ENCODE peak calls at places on chromosomes 6 and 20, in eight cellular contexts. W is esophagus squamous epithelium; Y is CD4-positive, alpha-beta memory T cell; Q is CD8-positive, alpha-beta memory T cell; H is mesendoderm; K is CD8-positive, alpha-beta T cell; V is SK-N-SH; R is GM23338. F is an unnamed sample.

GRCh38 chr6:44667668-44668390 is 280.3 kb downstream of the CDC5L start:
- DNase-seq in W (no peak), Y (no peak), Q (no peak), H (peak; percentile 87), K (peak; percentile 18), V (no peak), R (peak; percentile 71), F (peak; percentile 71)

GRCh38 chr6:34360556-34360955 is 31.9 kb downstream of the NUDT3 start:
- DNase-seq in W (no peak), Y (no peak), Q (no peak), H (no peak), K (no peak), V (no peak), R (no peak), F (no peak)

GRCh38 chr6:12420626-12421025 is 130.5 kb downstream of the EDN1 start:
- DNase-seq in W (no peak), Y (no peak), Q (no peak), H (no peak), K (no peak), V (no peak), R (no peak), F (no peak)

GRCh38 chr6:125947581-125947980 is 9.0 kb upstream of the HINT3 start:
- DNase-seq in W (no peak), Y (no peak), Q (no peak), H (no peak), K (no peak), V (no peak), R (no peak), F (no peak)

GRCh38 chr6:70616728-70617260 is 50.1 kb downstream of the SDHAF4 start:
- DNase-seq in W (no peak), Y (no peak), Q (no peak), H (no peak), K (no peak), V (no peak), R (no peak), F (no peak)

GRCh38 chr20:21208999-21209398 is 83.1 kb downstream of the KIZ start:
- DNase-seq in W (no peak), Y (no peak), Q (no peak), H (no peak), K (no peak), V (peak; percentile 51), R (no peak), F (no peak)

GRCh38 chr6:116954938-116955337 is 77.9 kb downstream of the RFX6 start:
- DNase-seq in W (no peak), Y (no peak), Q (no peak), H (no peak), K (no peak), V (no peak), R (no peak), F (no peak)

GRCh38 chr20:44728835-44729342 is 13.7 kb downstream of the CCN5 start:
- DNase-seq in W (no peak), Y (no peak), Q (no peak), H (peak; percentile 78), K (no peak), V (peak; percentile 88), R (peak; percentile 70), F (peak; percentile 86)

GRCh38 chr6:119241540-119242309 is 107.8 kb downstream of the MAN1A1 start:
- DNase-seq in W (no peak), Y (no peak), Q (no peak), H (no peak), K (no peak), V (no peak), R (no peak), F (no peak)

GRCh38 chr20:59318201-59318790 is 17.9 kb downstream of the EDN3 start:
- DNase-seq in W (no peak), Y (no peak), Q (no peak), H (no peak), K (no peak), V (peak; percentile 56), R (no peak), F (no peak)

GRCh38 chr20:9330151-9330550 is 184.2 kb upstream of the LAMP5 start:
- DNase-seq in W (no peak), Y (no peak), Q (no peak), H (peak; percentile 32), K (no peak), V (no peak), R (no peak), F (no peak)

GRCh38 chr6:3415490-3415889 is 41.4 kb downstream of the SLC22A23 start:
- DNase-seq in W (no peak), Y (no peak), Q (no peak), H (no peak), K (no peak), V (no peak), R (no peak), F (no peak)

GRCh38 chr6:701696-702479 is 8.9 kb upstream of the EXOC2 start:
- DNase-seq in W (no peak), Y (no peak), Q (no peak), H (peak; percentile 53), K (no peak), V (peak; percentile 48), R (peak; percentile 54), F (peak; percentile 63)

GRCh38 chr6:44650947-44651346 is 263.4 kb downstream of the CDC5L start:
- DNase-seq in W (no peak), Y (no peak), Q (no peak), H (peak; percentile 81), K (no peak), V (no peak), R (no peak), F (no peak)

GRCh38 chr6:53616450-53617357 is 48.9 kb downstream of the KLHL31 start:
- DNase-seq in W (no peak), Y (no peak), Q (no peak), H (peak; percentile 23), K (no peak), V (no peak), R (no peak), F (no peak)

GRCh38 chr6:56516003-56516402 is 126.7 kb downstream of the DST start:
- DNase-seq in W (no peak), Y (no peak), Q (no peak), H (no peak), K (no peak), V (no peak), R (no peak), F (no peak)

GRCh38 chr6:41503435-41503768 is 42.8 kb upstream of the FOXP4 start:
- DNase-seq in W (no peak), Y (no peak), Q (no peak), H (no peak), K (no peak), V (no peak), R (no peak), F (no peak)

GRCh38 chr6:37648465-37649330 is 49.0 kb downstream of the MDGA1 start:
- DNase-seq in W (no peak), Y (peak; percentile 61), Q (peak; percentile 34), H (peak; percentile 98), K (peak; percentile 7), V (no peak), R (peak; percentile 98), F (peak; percentile 98)

GRCh38 chr20:60262967-60263603 is 304.9 kb downstream of the CDH26 start:
- DNase-seq in W (no peak), Y (no peak), Q (peak; percentile 45), H (peak; percentile 67), K (peak; percentile 26), V (peak; percentile 42), R (peak; percentile 58), F (peak; percentile 85)

GRCh38 chr6:75230484-75231325 is 12.9 kb downstream of the COX7A2 start:
- DNase-seq in W (no peak), Y (no peak), Q (no peak), H (peak; percentile 68), K (no peak), V (peak; percentile 36), R (peak; percentile 86), F (peak; percentile 19)

GRCh38 chr6:68633654-68634502 is 1.2 kb upstream of the ADGRB3 start:
- DNase-seq in W (no peak), Y (no peak), Q (no peak), H (no peak), K (no peak), V (peak; percentile 12), R (no peak), F (no peak)

GRCh38 chr6:551405-551804 is 105.5 kb downstream of the HUS1B start:
- DNase-seq in W (no peak), Y (no peak), Q (no peak), H (peak; percentile 91), K (no peak), V (peak; percentile 29), R (peak; percentile 63), F (peak; percentile 72)

GRCh38 chr6:98747960-98748359 is 86.4 kb upstream of the POU3F2 start:
- DNase-seq in W (no peak), Y (no peak), Q (no peak), H (no peak), K (no peak), V (no peak), R (no peak), F (no peak)
- H3K4me3 ChIP-seq in W (no peak overlapping the region), Y (no peak overlapping the region), Q (no peak overlapping the region), H (no peak overlapping the region), K (no peak overlapping the region), V (no peak overlapping the region), R (no peak overlapping the region), F (no peak overlapping the region)

DNA sequence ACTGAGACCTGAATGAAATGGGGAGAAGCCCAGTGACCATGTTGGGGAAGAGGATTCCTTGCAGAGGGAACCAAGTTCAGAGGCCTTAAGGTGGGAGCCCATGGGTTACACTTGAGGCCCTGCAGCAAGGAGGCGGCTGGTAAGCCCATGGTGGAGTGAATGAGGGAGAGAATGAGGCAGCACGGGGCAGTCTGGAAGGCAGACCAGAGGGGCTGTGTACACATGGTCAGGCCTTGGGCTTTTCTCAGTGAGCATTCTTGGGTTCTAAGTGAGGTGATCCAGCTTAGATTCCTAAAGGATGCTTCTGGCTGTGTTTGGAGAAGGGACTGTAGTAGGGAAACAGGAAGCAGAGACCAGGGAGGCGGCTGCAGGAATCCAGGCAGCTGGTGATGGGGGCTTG is 19.0 kb downstream of the RNF114 start:
- DNase-seq in W (no peak), Y (no peak), Q (no peak), H (no peak), K (no peak), V (no peak), R (no peak), F (no peak)
- H3K36me3 ChIP-seq in W (peaks cover 41% of the 10 kb centered on the region), Y (peaks cover 56% of the 10 kb centered on the region), Q (peaks cover 26% of the 10 kb centered on the region), H (peaks cover 8% of the 10 kb centered on the region), K (peaks cover 39% of the 10 kb centered on the region), V (peaks cover 63% of the 10 kb centered on the region), R (peaks cover 23% of the 10 kb centered on the region), F (peaks cover 39% of the 10 kb centered on the region)

DNA sequence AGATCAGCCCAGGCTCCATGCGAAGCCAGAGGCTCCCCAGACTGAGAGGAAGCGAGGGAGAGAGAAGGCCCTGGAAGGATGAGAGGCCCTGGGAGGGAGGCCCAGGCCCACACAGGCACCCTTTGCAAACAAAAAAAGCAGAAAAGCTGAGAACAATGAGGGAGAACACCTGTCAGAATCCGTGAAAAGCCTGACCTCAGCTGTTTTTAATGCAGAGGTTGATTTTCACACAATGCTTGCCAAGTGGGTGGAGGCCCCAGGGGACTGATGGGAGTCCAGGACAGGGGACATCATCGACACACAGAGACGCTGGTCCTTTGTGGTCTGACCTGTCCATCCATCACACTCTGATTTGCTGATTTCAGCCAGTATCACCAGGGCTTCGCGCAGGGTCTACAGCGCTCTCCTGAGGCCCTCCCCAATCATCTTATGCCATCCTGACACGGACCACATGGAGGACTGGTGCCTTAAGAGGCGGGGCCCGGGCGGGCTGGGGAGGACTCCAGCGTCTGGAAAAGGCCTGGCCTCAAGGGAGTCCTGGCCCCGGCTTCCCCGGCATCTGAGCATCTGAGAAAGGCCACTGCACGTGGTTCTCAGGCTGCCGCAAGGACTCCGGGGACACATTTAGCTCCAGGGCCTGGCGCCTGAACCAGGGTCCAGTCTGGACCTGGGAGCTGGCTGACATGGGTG is 21.5 kb downstream of the BHLHE23 start:
- DNase-seq in W (no peak), Y (no peak), Q (no peak), H (no peak), K (no peak), V (no peak), R (no peak), F (no peak)
- H3K27me3 ChIP-seq in W (peaks cover under 1% of the 10 kb centered on the region), Y (peaks cover 11% of the 10 kb centered on the region), Q (peaks cover 14% of the 10 kb centered on the region), H (no peaks in the 10 kb centered on the region), K (peaks cover 6% of the 10 kb centered on the region), V (peaks cover 27% of the 10 kb centered on the region), R (no peaks in the 10 kb centered on the region), F (no peaks in the 10 kb centered on the region)

GRCh38 chr20:23387118-23387443 is 25.1 kb downstream of the GZF1 start:
- DNase-seq in W (no peak), Y (no peak), Q (no peak), H (no peak), K (no peak), V (no peak), R (no peak), F (no peak)
- H3K4me3 ChIP-seq in W (no peak overlapping the region), Y (no peak overlapping the region), Q (no peak overlapping the region), H (no peak overlapping the region), K (no peak overlapping the region), V (no peak overlapping the region), R (no peak overlapping the region), F (no peak overlapping the region)

F was measured in H7.